ENCODE peak calls at places on chromosomes 11 and 22, in eight cellular contexts. One of them, this sample, is unnamed.

GRCh38 chr11:62556872-62557631 is 10.4 kb upstream of the AHNAK start:
- DNase-seq in lower lobe of right lung: no peak
- DNase-seq in amniotic stem cell: no peak
- DNase-seq in SW 1271: no peak
- DNase-seq in activated T-helper 1 cell treated with anti-CD3 and anti-CD28 coated beads, Interleukin-12 subunit alpha, Interleukin-12 subunit beta, Interleukin-2, Interleukin-4 antibody, amounts not matched to agents 30 ng/mL and 10 ng/mL and 1 ng/mL, durations not matched to agents 14 hours and 24 hours and 36 hours: peak; percentile 82
- DNase-seq in HEK293T: no peak
- DNase-seq in iris pigment epithelial cell: no peak
- DNase-seq in naive thymus-derived CD8-positive, alpha-beta T cell: no peak
- DNase-seq in this sample: no peak

GRCh38 chr11:29019960-29020683 is 911.9 kb downstream of the METTL15 start:
- DNase-seq in iris pigment epithelial cell: peak; percentile 79
- DNase-seq in naive thymus-derived CD8-positive, alpha-beta T cell: no peak
- DNase-seq in HEK293T: no peak
- DNase-seq in SW 1271: peak; percentile 46
- DNase-seq in activated T-helper 1 cell treated with anti-CD3 and anti-CD28 coated beads, Interleukin-12 subunit alpha, Interleukin-12 subunit beta, Interleukin-2, Interleukin-4 antibody, amounts not matched to agents 30 ng/mL and 10 ng/mL and 1 ng/mL, durations not matched to agents 14 hours and 24 hours and 36 hours: no peak
- DNase-seq in amniotic stem cell: no peak
- DNase-seq in lower lobe of right lung: no peak
- DNase-seq in this sample: peak; percentile 20

GRCh38 chr11:28636033-28636432 is 527.8 kb downstream of the METTL15 start:
- DNase-seq in HEK293T: no peak
- DNase-seq in iris pigment epithelial cell: no peak
- DNase-seq in amniotic stem cell: no peak
- DNase-seq in naive thymus-derived CD8-positive, alpha-beta T cell: no peak
- DNase-seq in lower lobe of right lung: no peak
- DNase-seq in activated T-helper 1 cell treated with anti-CD3 and anti-CD28 coated beads, Interleukin-12 subunit alpha, Interleukin-12 subunit beta, Interleukin-2, Interleukin-4 antibody, amounts not matched to agents 30 ng/mL and 10 ng/mL and 1 ng/mL, durations not matched to agents 14 hours and 24 hours and 36 hours: no peak
- DNase-seq in SW 1271: no peak
- DNase-seq in this sample: no peak

GRCh38 chr11:1435820-1436467 is 46.2 kb downstream of the BRSK2 start:
- DNase-seq in SW 1271: no peak
- DNase-seq in lower lobe of right lung: no peak
- DNase-seq in HEK293T: peak; percentile 32
- DNase-seq in amniotic stem cell: no peak
- DNase-seq in naive thymus-derived CD8-positive, alpha-beta T cell: no peak
- DNase-seq in activated T-helper 1 cell treated with anti-CD3 and anti-CD28 coated beads, Interleukin-12 subunit alpha, Interleukin-12 subunit beta, Interleukin-2, Interleukin-4 antibody, amounts not matched to agents 30 ng/mL and 10 ng/mL and 1 ng/mL, durations not matched to agents 14 hours and 24 hours and 36 hours: no peak
- DNase-seq in iris pigment epithelial cell: no peak
- DNase-seq in this sample: no peak

GRCh38 chr11:130071211-130071712 is 1.6 kb downstream of the APLP2 start:
- DNase-seq in lower lobe of right lung: no peak
- DNase-seq in naive thymus-derived CD8-positive, alpha-beta T cell: no peak
- DNase-seq in activated T-helper 1 cell treated with anti-CD3 and anti-CD28 coated beads, Interleukin-12 subunit alpha, Interleukin-12 subunit beta, Interleukin-2, Interleukin-4 antibody, amounts not matched to agents 30 ng/mL and 10 ng/mL and 1 ng/mL, durations not matched to agents 14 hours and 24 hours and 36 hours: no peak
- DNase-seq in iris pigment epithelial cell: peak; percentile 36
- DNase-seq in amniotic stem cell: no peak
- DNase-seq in HEK293T: no peak
- DNase-seq in SW 1271: no peak
- DNase-seq in this sample: no peak

GRCh38 chr11:84963240-84963639 is 663.9 kb downstream of the DLG2 start:
- DNase-seq in naive thymus-derived CD8-positive, alpha-beta T cell: no peak
- DNase-seq in activated T-helper 1 cell treated with anti-CD3 and anti-CD28 coated beads, Interleukin-12 subunit alpha, Interleukin-12 subunit beta, Interleukin-2, Interleukin-4 antibody, amounts not matched to agents 30 ng/mL and 10 ng/mL and 1 ng/mL, durations not matched to agents 14 hours and 24 hours and 36 hours: no peak
- DNase-seq in amniotic stem cell: no peak
- DNase-seq in SW 1271: no peak
- DNase-seq in lower lobe of right lung: no peak
- DNase-seq in iris pigment epithelial cell: no peak
- DNase-seq in HEK293T: no peak
- DNase-seq in this sample: no peak

GRCh38 chr22:39519681-39520053 is 695 bp upstream of the ATF4 start:
- DNase-seq in naive thymus-derived CD8-positive, alpha-beta T cell: no peak
- DNase-seq in activated T-helper 1 cell treated with anti-CD3 and anti-CD28 coated beads, Interleukin-12 subunit alpha, Interleukin-12 subunit beta, Interleukin-2, Interleukin-4 antibody, amounts not matched to agents 30 ng/mL and 10 ng/mL and 1 ng/mL, durations not matched to agents 14 hours and 24 hours and 36 hours: no peak
- DNase-seq in SW 1271: no peak
- DNase-seq in amniotic stem cell: no peak
- DNase-seq in lower lobe of right lung: no peak
- DNase-seq in iris pigment epithelial cell: no peak
- DNase-seq in HEK293T: peak; percentile 61
- DNase-seq in this sample: no peak

GRCh38 chr22:42519544-42520237 is at the start of gene RRP7A:
- DNase-seq in iris pigment epithelial cell: peak; percentile 76
- DNase-seq in naive thymus-derived CD8-positive, alpha-beta T cell: peak; percentile 84
- DNase-seq in SW 1271: no peak
- DNase-seq in amniotic stem cell: peak; percentile 10
- DNase-seq in activated T-helper 1 cell treated with anti-CD3 and anti-CD28 coated beads, Interleukin-12 subunit alpha, Interleukin-12 subunit beta, Interleukin-2, Interleukin-4 antibody, amounts not matched to agents 30 ng/mL and 10 ng/mL and 1 ng/mL, durations not matched to agents 14 hours and 24 hours and 36 hours: peak; percentile 79
- DNase-seq in lower lobe of right lung: peak; percentile 84
- DNase-seq in HEK293T: peak; percentile 77
- DNase-seq in this sample: peak; percentile 11

GRCh38 chr11:96388891-96389603 is 665 bp downstream of the CCDC82 start:
- DNase-seq in amniotic stem cell: peak; percentile 51
- DNase-seq in SW 1271: peak; percentile 64
- DNase-seq in iris pigment epithelial cell: no peak
- DNase-seq in naive thymus-derived CD8-positive, alpha-beta T cell: no peak
- DNase-seq in activated T-helper 1 cell treated with anti-CD3 and anti-CD28 coated beads, Interleukin-12 subunit alpha, Interleukin-12 subunit beta, Interleukin-2, Interleukin-4 antibody, amounts not matched to agents 30 ng/mL and 10 ng/mL and 1 ng/mL, durations not matched to agents 14 hours and 24 hours and 36 hours: no peak
- DNase-seq in lower lobe of right lung: no peak
- DNase-seq in HEK293T: peak; percentile 61
- DNase-seq in this sample: no peak

GRCh38 chr11:127491589-127491988 is 491.0 kb upstream of the KIRREL3 start:
- DNase-seq in HEK293T: no peak
- DNase-seq in iris pigment epithelial cell: no peak
- DNase-seq in activated T-helper 1 cell treated with anti-CD3 and anti-CD28 coated beads, Interleukin-12 subunit alpha, Interleukin-12 subunit beta, Interleukin-2, Interleukin-4 antibody, amounts not matched to agents 30 ng/mL and 10 ng/mL and 1 ng/mL, durations not matched to agents 14 hours and 24 hours and 36 hours: no peak
- DNase-seq in SW 1271: no peak
- DNase-seq in naive thymus-derived CD8-positive, alpha-beta T cell: no peak
- DNase-seq in lower lobe of right lung: no peak
- DNase-seq in amniotic stem cell: no peak
- DNase-seq in this sample: no peak

GRCh38 chr11:130815921-130816320 is 100.4 kb downstream of the SNX19 start:
- DNase-seq in HEK293T: no peak
- DNase-seq in activated T-helper 1 cell treated with anti-CD3 and anti-CD28 coated beads, Interleukin-12 subunit alpha, Interleukin-12 subunit beta, Interleukin-2, Interleukin-4 antibody, amounts not matched to agents 30 ng/mL and 10 ng/mL and 1 ng/mL, durations not matched to agents 14 hours and 24 hours and 36 hours: no peak
- DNase-seq in iris pigment epithelial cell: no peak
- DNase-seq in amniotic stem cell: no peak
- DNase-seq in SW 1271: no peak
- DNase-seq in naive thymus-derived CD8-positive, alpha-beta T cell: no peak
- DNase-seq in lower lobe of right lung: no peak
- DNase-seq in this sample: no peak

GRCh38 chr11:95092549-95093324 is 3.1 kb downstream of the ENDOD1 start:
- DNase-seq in naive thymus-derived CD8-positive, alpha-beta T cell: peak; percentile 14
- DNase-seq in iris pigment epithelial cell: peak; percentile 78
- DNase-seq in amniotic stem cell: no peak
- DNase-seq in lower lobe of right lung: no peak
- DNase-seq in HEK293T: peak; percentile 47
- DNase-seq in SW 1271: peak; percentile 41
- DNase-seq in activated T-helper 1 cell treated with anti-CD3 and anti-CD28 coated beads, Interleukin-12 subunit alpha, Interleukin-12 subunit beta, Interleukin-2, Interleukin-4 antibody, amounts not matched to agents 30 ng/mL and 10 ng/mL and 1 ng/mL, durations not matched to agents 14 hours and 24 hours and 36 hours: no peak
- DNase-seq in this sample: no peak

This sample was measured in NCI-H748 treated with DMSO at 0.1 percent for 48 hours.